ENCODE peak calls at places on chromosomes 7 and 10, in four cellular contexts. B, M, Z and X are unnamed samples.

GRCh38 chr7:132557489-132558044 is 18.7 kb downstream of the PLXNA4 start:
- DNase-seq in Z (peak), M (peak), B (no peak), X (no peak)

GRCh38 chr10:1544929-1545328 is 192.4 kb downstream of the ADARB2 start:
- DNase-seq in M (no peak), B (no peak), Z (no peak), X (no peak)

GRCh38 chr10:50561266-50561665 is 62.5 kb downstream of the SGMS1 start:
- DNase-seq in B (no peak), M (peak), Z (no peak), X (no peak)

GRCh38 chr7:14085901-14086300 is 96.4 kb upstream of the ETV1 start:
- DNase-seq in B (no peak), M (no peak), Z (no peak), X (no peak)

GRCh38 chr10:60726253-60726652 is 52.0 kb upstream of the CDK1 start:
- DNase-seq in M (no peak), B (no peak), Z (no peak), X (no peak)

GRCh38 chr10:80530251-80530650 is 7.5 kb upstream of the SH2D4B start:
- DNase-seq in M (peak), B (no peak), Z (no peak), X (peak)

GRCh38 chr7:16810573-16810972 is 5.8 kb upstream of the AGR2 start:
- DNase-seq in Z (no peak), M (no peak), B (no peak), X (no peak)

GRCh38 chr7:157606140-157606539 is 269.3 kb downstream of the DNAJB6 start:
- DNase-seq in Z (no peak), M (no peak), B (no peak), X (no peak)

GRCh38 chr7:291302-292092 is 1.5 kb downstream of the FOXL3 start:
- DNase-seq in M (no peak), B (peak), Z (no peak), X (no peak)

GRCh38 chr7:117110480-117111315 is 157.4 kb downstream of the ST7 start:
- DNase-seq in M (no peak), B (no peak), Z (no peak), X (no peak)

GRCh38 chr10:5079836-5080235 is 14.4 kb upstream of the AKR1C3 start:
- DNase-seq in B (no peak), Z (no peak), M (no peak), X (no peak)

GRCh38 chr7:105877736-105878135 is 1.3 kb upstream of the ATXN7L1 start:
- DNase-seq in B (no peak), M (no peak), Z (no peak), X (no peak)

GRCh38 chr10:32005050-32005449 is 51.2 kb downstream of the KIF5B start:
- DNase-seq in M (peak), Z (peak), B (no peak), X (peak)

GRCh38 chr10:97708976-97709745 is 4.4 kb upstream of the MARVELD1 start:
- DNase-seq in Z (no peak), B (peak), M (peak), X (no peak)

GRCh38 chr10:93921338-93921737 is 27.6 kb downstream of the SLC35G1 start:
- DNase-seq in Z (no peak), B (no peak), M (no peak), X (no peak)

GRCh38 chr10:89171996-89172395 is 35.1 kb downstream of the CH25H start:
- DNase-seq in M (no peak), B (no peak), Z (no peak), X (no peak)

GRCh38 chr10:8349610-8350249 is 295.2 kb downstream of the GATA3 start:
- DNase-seq in Z (peak), M (no peak), B (no peak), X (no peak)

GRCh38 chr10:21194510-21194993 is 297.4 kb upstream of the NEBL start:
- DNase-seq in M (peak), B (peak), Z (peak), X (peak)

GRCh38 chr7:570801-571070 is 51.1 kb upstream of the PDGFA start:
- DNase-seq in M (no peak), B (no peak), Z (no peak), X (no peak)

GRCh38 chr7:99210265-99210970 is 2.5 kb upstream of the KPNA7 start:
- DNase-seq in B (no peak), Z (peak), M (peak), X (peak)

GRCh38 chr7:99211241-99211602 is 3.3 kb upstream of the KPNA7 start:
- DNase-seq in M (no peak), B (no peak), Z (no peak), X (no peak)

GRCh38 chr7:99204078-99204477 is 3.8 kb downstream of the KPNA7 start:
- DNase-seq in M (no peak), Z (no peak), B (no peak), X (no peak)

GRCh38 chr7:99209781-99210180 is 1.9 kb upstream of the KPNA7 start:
- DNase-seq in M (no peak), B (no peak), Z (no peak), X (no peak)
- H3K27ac ChIP-seq in M (no peak), B (peak), Z (peak), X (peak)

GRCh38 chr7:35241884-35242283 is 12.0 kb downstream of the TBX20 start:
- DNase-seq in B (no peak), M (no peak), Z (no peak), X (no peak)
- TF ChIP-seq CTCF in B (no peak), M (no peak), Z (no peak), X (no peak)

DNA sequence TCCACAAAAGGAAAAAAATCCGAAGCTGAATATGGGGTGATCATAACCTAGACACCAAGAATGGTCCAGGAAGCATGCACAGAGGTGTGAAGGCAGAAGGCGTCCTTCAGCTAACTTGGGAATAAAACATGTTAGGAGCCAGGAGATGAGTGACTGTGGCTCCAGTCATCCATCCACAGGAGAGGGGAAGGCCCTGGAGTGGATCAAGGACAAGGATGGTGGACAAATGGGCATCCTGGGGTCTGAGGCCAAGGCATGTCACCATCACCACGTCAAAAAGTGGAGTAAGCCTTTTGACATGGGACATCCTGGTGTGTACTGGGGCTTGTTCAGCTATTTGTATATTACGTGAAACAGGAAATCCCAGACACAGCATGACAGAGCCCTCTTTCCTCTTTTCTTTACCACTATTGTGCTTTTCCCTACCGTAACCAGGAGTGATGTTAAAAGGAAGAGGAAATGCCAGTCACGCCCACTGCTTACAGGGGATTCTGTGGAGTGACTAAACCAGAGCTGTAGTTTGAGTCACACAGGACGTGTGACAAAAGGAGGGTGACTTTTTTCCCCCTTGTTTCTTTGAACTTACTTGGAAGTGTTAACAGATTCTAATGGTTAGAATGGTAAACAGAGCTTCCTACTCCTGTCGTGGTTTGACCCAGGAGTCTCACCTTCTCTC is 15.4 kb downstream of the ACSL5 start:
- DNase-seq in B (no peak), M (peak), Z (peak), X (peak)
- H3K27ac ChIP-seq in B (peak), M (no peak), Z (no peak), X (no peak)

DNA sequence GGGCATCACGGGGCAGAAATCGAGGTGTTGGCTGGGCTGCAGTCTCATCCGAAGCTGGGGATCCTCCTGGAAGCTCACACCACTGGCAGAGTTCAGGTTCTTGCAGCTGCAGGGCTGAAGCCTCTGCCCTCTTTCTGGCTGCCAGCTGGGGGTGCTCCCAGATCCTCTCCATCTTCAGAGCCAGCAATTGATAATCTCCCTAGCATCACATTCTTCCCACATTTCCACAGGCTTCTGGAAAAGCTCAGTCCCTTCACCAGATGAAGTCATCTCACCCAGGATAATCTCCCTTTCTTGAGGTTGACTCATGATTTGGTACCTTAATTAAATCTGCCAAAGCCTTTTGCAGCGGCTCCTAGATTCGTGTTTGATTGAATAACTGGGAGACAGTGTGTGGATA is 55.2 kb downstream of the NRP1 start:
- DNase-seq in B (no peak), Z (no peak), M (peak), X (no peak)
- TF ChIP-seq CTCF in B (no peak), Z (no peak), M (no peak), X (no peak)

DNA sequence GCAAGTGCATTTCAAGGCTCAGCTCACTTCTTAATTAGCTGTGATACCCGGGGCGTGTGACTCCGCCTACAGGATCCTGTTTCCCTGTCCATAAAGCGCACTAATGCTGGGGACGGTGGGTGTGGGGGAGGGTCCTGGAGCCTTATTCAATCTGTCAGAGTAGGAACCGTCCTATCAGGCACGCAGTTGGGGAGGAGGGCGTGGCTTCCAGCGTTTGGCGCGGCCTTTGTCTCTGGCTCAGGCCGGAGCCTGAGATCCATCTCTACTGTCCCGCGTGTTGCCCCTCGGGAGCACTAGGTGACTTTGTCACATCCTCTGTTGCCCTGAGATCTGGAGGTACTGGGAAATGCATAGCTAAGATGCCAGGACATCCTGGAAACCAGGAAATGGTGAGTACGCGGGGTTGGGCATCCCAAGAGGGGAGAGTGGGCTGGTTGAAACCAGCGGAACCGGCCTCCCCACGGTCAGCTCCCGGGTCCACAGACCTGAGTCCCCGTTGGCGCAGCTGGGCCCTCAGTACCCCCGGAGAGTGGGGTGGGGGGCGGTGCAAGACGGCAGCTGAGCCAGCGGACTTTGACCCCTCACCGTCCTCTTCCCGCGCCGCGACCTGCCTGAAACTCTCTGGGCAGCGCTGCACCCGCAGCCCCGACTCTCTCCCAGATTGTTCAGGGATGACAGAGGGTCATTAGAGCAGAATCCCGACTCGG is 104.4 kb upstream of the ZNF92 start:
- DNase-seq in M (peak), Z (peak), B (peak), X (peak)
- H3K27ac ChIP-seq in M (no peak), Z (no peak), B (no peak), X (no peak)

GRCh38 chr10:131980757-131981428 is 830 bp downstream of the BNIP3 start:
- DNase-seq in B (no peak), M (peak), Z (no peak), X (no peak)
- TF ChIP-seq CTCF in B (no peak), M (peak), Z (no peak), X (no peak)

GRCh38 chr7:95397381-95397780 is 1.2 kb upstream of the PON3 start:
- DNase-seq in B (no peak), M (no peak), Z (no peak), X (no peak)

GRCh38 chr7:95394370-95394769 is 1.8 kb downstream of the PON3 start:
- DNase-seq in M (no peak), B (no peak), Z (no peak), X (no peak)

GRCh38 chr7:95398155-95398940 is 2.2 kb upstream of the PON3 start:
- DNase-seq in Z (no peak), B (no peak), M (no peak), X (no peak)

GRCh38 chr7:95396136-95397032 is at the start of gene PON3:
- DNase-seq in M (peak), Z (no peak), B (peak), X (peak)

GRCh38 chr7:95395755-95396135 is 430 bp downstream of the PON3 start:
- DNase-seq in B (no peak), M (no peak), Z (no peak), X (no peak)
- H3K27ac ChIP-seq in B (peak), M (no peak), Z (no peak), X (no peak)

DNA sequence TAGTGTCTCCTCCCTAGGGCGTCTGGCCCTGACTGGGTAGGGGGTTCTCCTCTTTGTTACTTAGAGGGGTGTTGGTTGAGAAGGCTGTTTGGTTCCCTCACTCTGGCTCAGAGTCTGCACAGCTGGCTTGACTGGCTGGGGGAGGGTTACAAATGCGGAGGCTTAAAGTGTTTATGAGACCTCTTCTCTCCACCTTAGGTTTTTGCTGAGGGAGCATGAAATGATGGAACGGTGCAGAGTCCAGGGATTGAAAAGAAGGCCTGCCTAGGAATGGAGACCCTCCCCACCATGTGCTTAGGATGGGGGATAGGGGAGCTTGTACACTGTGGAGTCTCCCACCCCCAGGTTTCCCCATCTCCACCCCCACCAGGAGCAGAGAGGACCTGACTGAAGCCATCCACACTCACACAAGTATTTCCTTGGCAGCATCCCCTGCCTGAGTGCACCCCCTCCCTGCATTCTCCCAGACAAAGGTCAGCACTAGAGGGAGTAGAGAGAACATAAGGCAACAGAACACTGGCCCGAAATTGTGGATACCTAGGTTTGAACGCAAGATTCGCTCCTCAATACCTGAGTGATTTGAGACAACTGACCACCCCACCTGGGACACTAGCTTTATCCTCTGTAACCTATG is 1.7 kb upstream of the LDB1 start:
- DNase-seq in B (no peak), Z (no peak), M (peak), X (no peak)
- TF ChIP-seq CTCF in B (no peak), Z (no peak), M (peak), X (no peak)

DNA sequence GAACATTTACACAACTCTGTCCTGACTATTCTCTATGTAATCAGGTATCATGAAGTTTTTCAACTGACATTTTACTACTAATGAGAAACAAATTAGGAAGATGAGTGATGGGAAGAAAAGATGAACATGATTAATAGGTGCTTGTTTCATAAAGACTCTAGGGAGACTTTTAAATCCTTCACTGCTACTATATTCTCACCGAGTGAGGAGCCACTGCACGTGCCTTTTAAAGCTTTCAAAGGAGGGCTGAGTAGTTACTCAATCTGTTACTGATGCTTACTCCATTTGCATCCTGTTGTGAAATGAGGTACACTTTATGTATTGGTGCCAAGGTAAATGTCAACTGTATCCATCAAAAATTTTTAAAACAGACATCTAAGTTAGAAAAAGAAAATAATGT is 1.3 kb upstream of the COMMD3 start:
- DNase-seq in Z (no peak), M (peak), B (no peak), X (no peak)
- H3K27ac ChIP-seq in Z (no peak), M (no peak), B (no peak), X (no peak)

GRCh38 chr7:1912472-1913289 is 242.6 kb downstream of the ELFN1 start:
- DNase-seq in B (no peak), Z (no peak), M (peak), X (no peak)
- TF ChIP-seq CTCF in B (no peak), Z (no peak), M (peak), X (no peak)